ENCODE peak calls at places on chromosomes 3 and 15, in eight cellular contexts. V is Calu3, H is GM06990, O is left ventricle myocardium inferior, K is cardiac fibroblast, T is upper lobe of right lung, R is K562, Q is endothelial cell of umbilical vein. Z is an unnamed sample.

GRCh38 chr3:194205675-194206133 is 69.8 kb downstream of the HES1 start:
- DNase-seq in Q (peak), R (peak), H (no peak), K (no peak), O (no peak), T (no peak), V (peak), Z (peak)

GRCh38 chr3:117920240-117920923 is 1114.3 kb downstream of the IGSF11 start:
- DNase-seq in T (no peak), Q (no peak), H (no peak), O (no peak), R (no peak), V (no peak), K (no peak), Z (no peak)

GRCh38 chr3:171768281-171768925 is 41.9 kb downstream of the PLD1 start:
- DNase-seq in Q (peak), R (no peak), O (no peak), H (no peak), K (peak), T (no peak), V (no peak), Z (no peak)

GRCh38 chr3:9398715-9399708 is 1.6 kb downstream of the SETD5 start:
- DNase-seq in R (peak), T (no peak), K (peak), V (no peak), Q (peak), O (no peak), H (peak), Z (peak)

GRCh38 chr3:17974206-17974841 is 231.9 kb upstream of the TBC1D5 start:
- DNase-seq in R (peak), K (peak), O (no peak), V (no peak), H (no peak), Q (no peak), T (no peak), Z (no peak)

GRCh38 chr15:70412717-70413266 is 315.1 kb upstream of the TLE3 start:
- DNase-seq in R (no peak), H (no peak), K (no peak), Q (no peak), V (no peak), O (no peak), T (no peak), Z (no peak)

GRCh38 chr15:77575203-77575934 is 57.3 kb downstream of the LINGO1 start:
- DNase-seq in R (no peak), Q (no peak), V (no peak), H (no peak), T (no peak), O (no peak), K (no peak), Z (no peak)

GRCh38 chr15:44536298-44536961 is 517 bp upstream of the EIF3J start:
- DNase-seq in K (no peak), H (peak), O (peak), T (peak), V (peak), Q (peak), R (peak), Z (peak)

GRCh38 chr3:145893331-145893730 is 267.7 kb downstream of the PLOD2 start:
- DNase-seq in Q (no peak), O (no peak), V (no peak), H (no peak), K (no peak), R (no peak), T (no peak), Z (no peak)

GRCh38 chr3:53191836-53192480 is 30.9 kb downstream of the PRKCD start:
- DNase-seq in R (no peak), Q (no peak), O (no peak), K (no peak), H (peak), T (peak), V (no peak), Z (no peak)

DNA sequence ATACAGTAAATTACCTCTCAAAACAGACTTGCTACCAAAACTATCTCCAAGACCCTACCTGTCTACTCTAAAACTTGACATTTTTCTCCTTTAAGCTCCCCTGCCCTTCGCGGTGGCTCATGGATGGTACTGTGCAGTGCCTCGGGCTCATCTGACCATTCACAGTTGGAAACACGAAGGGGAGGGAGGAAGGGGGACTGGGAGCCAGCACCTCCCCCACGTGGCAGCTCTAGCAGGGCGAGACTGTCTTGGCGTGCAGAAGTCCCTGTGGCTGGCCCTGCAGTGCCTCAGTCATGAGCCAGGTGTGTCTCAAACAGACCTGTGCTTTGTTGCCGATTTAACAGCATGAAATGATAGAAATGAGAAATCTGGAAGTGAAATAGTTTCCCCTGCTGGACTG is 372.0 kb downstream of the GABRG3 start:
- DNase-seq in R (no peak), Q (no peak), V (no peak), T (no peak), H (no peak), O (no peak), K (no peak), Z (no peak)
- TF ChIP-seq CTCF in R (no peak), Q (no peak), V (no peak), T (no peak), H (no peak), O (no peak), K (no peak), Z (no peak)

DNA sequence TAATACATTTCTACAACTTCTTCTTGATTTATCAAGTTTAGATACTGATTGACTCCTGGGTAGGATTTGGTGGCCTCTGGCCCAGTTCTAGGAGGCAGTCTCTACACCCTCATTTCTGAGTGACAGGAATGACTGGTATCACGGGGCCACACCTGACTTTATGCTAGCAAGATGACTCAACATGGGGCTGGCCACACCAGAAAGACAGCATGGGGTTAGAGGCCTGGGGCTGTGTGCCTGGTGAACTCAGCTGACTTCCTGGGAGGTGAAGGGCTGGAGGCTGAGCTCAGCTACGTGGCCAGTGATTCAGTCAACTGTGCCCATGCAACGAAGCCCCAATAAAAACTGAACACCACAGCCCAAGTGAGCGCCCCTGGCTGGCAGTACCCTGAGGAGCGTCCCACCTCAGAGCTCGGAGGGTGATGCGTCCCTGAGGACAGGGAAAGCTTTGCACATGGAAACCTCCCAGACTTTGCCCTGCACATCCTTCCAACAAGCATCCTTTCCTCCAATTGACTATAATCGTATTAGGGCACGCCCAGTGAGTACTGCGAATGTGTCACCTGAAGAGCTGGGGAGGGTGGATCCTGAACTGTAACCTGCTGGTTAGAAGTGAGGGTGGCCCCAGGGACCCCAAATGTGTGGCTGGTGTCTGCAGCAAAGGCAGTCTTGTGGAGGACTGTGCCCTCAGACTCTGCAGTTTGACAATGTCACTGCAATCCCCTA is 57.2 kb downstream of the NIPA2 start:
- DNase-seq in R (peak), T (no peak), V (peak), O (no peak), H (no peak), K (no peak), Q (no peak), Z (peak)
- TF ChIP-seq CTCF in R (no peak), T (no peak), V (no peak), O (no peak), H (no peak), K (no peak), Q (no peak), Z (no peak)

GRCh38 chr15:84099181-84099580 is 136.4 kb upstream of the GOLGA6L4 start:
- DNase-seq in V (peak), H (peak), T (no peak), K (peak), Q (peak), O (peak), R (peak), Z (no peak)

GRCh38 chr15:84103345-84103744 is 132.2 kb upstream of the GOLGA6L4 start:
- DNase-seq in V (no peak), R (no peak), T (no peak), O (no peak), H (no peak), K (no peak), Q (no peak), Z (no peak)

DNA sequence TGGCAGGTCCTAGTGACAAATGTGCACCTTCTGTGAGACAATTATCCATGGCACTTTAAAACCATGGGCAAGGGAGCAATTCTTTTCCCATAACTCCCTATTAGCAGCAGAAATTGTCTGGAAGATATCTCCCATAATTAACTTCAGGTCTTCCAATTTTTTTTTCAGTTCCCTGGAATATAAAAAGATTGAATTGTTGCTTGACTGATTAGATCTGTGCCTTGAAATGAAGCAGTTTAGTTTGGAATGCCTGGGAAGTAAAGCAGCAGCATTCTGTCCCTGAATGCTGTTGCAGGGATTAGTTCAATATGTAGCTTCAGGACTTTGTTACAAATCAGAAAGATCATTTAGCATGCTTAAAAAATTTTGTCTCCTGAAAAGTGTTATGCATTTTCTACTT is 137.0 kb upstream of the GOLGA6L4 start:
- DNase-seq in T (no peak), H (no peak), O (no peak), K (no peak), V (no peak), R (no peak), Q (no peak), Z (no peak)
- TF ChIP-seq CTCF in T (no peak), H (no peak), O (no peak), K (no peak), V (no peak), R (no peak), Q (no peak), Z (no peak)

GRCh38 chr3:1087066-1087555 is 5.7 kb upstream of the CNTN6 start:
- DNase-seq in Q (no peak), K (peak), V (peak), T (peak), R (no peak), H (no peak), O (no peak), Z (no peak)
- TF ChIP-seq CTCF in Q (no peak), K (peak), V (no peak), T (peak), R (no peak), H (no peak), O (no peak), Z (no peak)

GRCh38 chr3:163476179-163476578 is 1602.1 kb downstream of the SI start:
- DNase-seq in K (peak), T (no peak), O (no peak), Q (no peak), V (peak), R (peak), H (no peak), Z (no peak)
- TF ChIP-seq CTCF in K (no peak), T (no peak), O (no peak), Q (no peak), V (peak), R (no peak), H (no peak), Z (no peak)

Z was measured in activated CD8-positive, alpha-beta T cell treated with anti-CD3 and anti-CD28 coated beads for 36 hours.